ENCODE peak calls at places on chromosome 3, in seven cellular contexts. G, O, D, Z, I, V and C are unnamed samples.

GRCh38 chr3:12178091-12178820 is 19.5 kb upstream of the TIMP4 start:
- DNase-seq in I (no peak), D (no peak), G (peak; percentile 66), O (no peak), V (peak; percentile 80), Z (no peak), C (no peak)

GRCh38 chr3:50112462-50112861 is 23.7 kb downstream of the RBM5 start:
- DNase-seq in I (no peak), V (no peak), Z (no peak), D (no peak), O (no peak), G (peak; percentile 47), C (no peak)

GRCh38 chr3:20225769-20226168 is 39.8 kb upstream of the SGO1 start:
- DNase-seq in D (peak; percentile 79), Z (no peak), G (peak; percentile 57), O (peak; percentile 75), I (peak; percentile 28), V (peak; percentile 61), C (peak; percentile 49)

GRCh38 chr3:196948442-196949365 is 6.4 kb upstream of the NCBP2 start:
- DNase-seq in G (peak; percentile 23), I (no peak), O (peak; percentile 32), V (no peak), D (peak; percentile 77), Z (no peak), C (no peak)

GRCh38 chr3:73542127-73542526 is 82.6 kb downstream of the PDZRN3 start:
- DNase-seq in Z (no peak), G (no peak), O (no peak), D (no peak), I (no peak), V (no peak), C (no peak)

GRCh38 chr3:196533260-196533681 is 18.1 kb upstream of the SMCO1 start:
- DNase-seq in Z (no peak), I (no peak), O (peak; percentile 42), D (peak; percentile 72), G (no peak), V (no peak), C (no peak)

GRCh38 chr3:88618121-88618645 is 468.4 kb downstream of the C3orf38 start:
- DNase-seq in O (no peak), G (no peak), Z (no peak), D (no peak), V (no peak), I (no peak), C (no peak)

GRCh38 chr3:40801276-40801675 is 276.5 kb downstream of the ZNF621 start:
- DNase-seq in Z (no peak), V (no peak), I (no peak), O (no peak), G (no peak), D (no peak), C (no peak)

GRCh38 chr3:41523897-41524296 is 324.6 kb downstream of the CTNNB1 start:
- DNase-seq in Z (no peak), D (no peak), O (no peak), I (no peak), V (no peak), G (no peak), C (no peak)

GRCh38 chr3:12420393-12420792 is 63.9 kb upstream of the TSEN2 start:
- DNase-seq in V (no peak), D (no peak), O (no peak), G (peak; percentile 51), Z (no peak), I (no peak), C (no peak)

GRCh38 chr3:133211449-133211848 is 173.3 kb downstream of the TMEM108 start:
- DNase-seq in G (no peak), V (no peak), O (peak; percentile 62), D (peak; percentile 78), Z (peak; percentile 72), I (no peak), C (no peak)

GRCh38 chr3:14412831-14413380 is 10.5 kb downstream of the SLC6A6 start:
- DNase-seq in O (peak; percentile 66), D (peak; percentile 79), G (no peak), V (no peak), I (peak; percentile 69), Z (no peak), C (no peak)

GRCh38 chr3:87002346-87002745 is 11.4 kb upstream of the VGLL3 start:
- DNase-seq in Z (no peak), I (no peak), V (no peak), O (no peak), G (no peak), D (no peak), C (peak; percentile 86)

GRCh38 chr3:8538904-8539303 is 37.3 kb downstream of the LMCD1 start:
- DNase-seq in I (no peak), V (peak; percentile 11), D (no peak), Z (no peak), G (no peak), O (no peak), C (no peak)

GRCh38 chr3:21705769-21706168 is 45.2 kb downstream of the ZNF385D start:
- DNase-seq in G (peak; percentile 95), O (no peak), Z (no peak), V (peak; percentile 97), D (no peak), I (no peak), C (peak; percentile 3)

GRCh38 chr3:113057117-113057516 is 66.3 kb downstream of the GTPBP8 start:
- DNase-seq in G (no peak), D (no peak), Z (no peak), O (no peak), V (no peak), I (no peak), C (no peak)

GRCh38 chr3:108293858-108294257 is 2.5 kb upstream of the HHLA2 start:
- DNase-seq in I (no peak), V (no peak), Z (peak; percentile 44), G (no peak), O (no peak), D (no peak), C (no peak)

GRCh38 chr3:21533047-21533446 is 218.0 kb downstream of the ZNF385D start:
- DNase-seq in G (no peak), V (no peak), I (no peak), D (no peak), O (no peak), Z (no peak), C (no peak)

GRCh38 chr3:148075829-148076716 is 621.6 kb upstream of the AGTR1 start:
- DNase-seq in O (peak; percentile 76), D (peak; percentile 74), Z (peak; percentile 25), V (peak; percentile 57), G (peak; percentile 77), I (peak; percentile 49), C (no peak)

GRCh38 chr3:81443948-81444347 is 317.5 kb downstream of the GBE1 start:
- DNase-seq in G (peak; percentile 83), O (no peak), I (no peak), V (peak; percentile 86), Z (no peak), D (no peak), C (no peak)

GRCh38 chr3:12442654-12443501 is 41.4 kb upstream of the TSEN2 start:
- DNase-seq in V (peak; percentile 73), Z (no peak), D (no peak), G (no peak), O (no peak), I (no peak), C (peak; percentile 45)

GRCh38 chr3:193594946-193595689 is 2.1 kb downstream of the OPA1 start:
- DNase-seq in I (no peak), G (peak; percentile 40), D (peak; percentile 42), V (peak; percentile 35), Z (no peak), O (no peak), C (peak; percentile 50)

GRCh38 chr3:193590088-193590856 is 2.7 kb upstream of the OPA1 start:
- DNase-seq in I (no peak), V (peak; percentile 91), G (peak; percentile 47), Z (no peak), O (no peak), D (no peak), C (peak; percentile 84)

GRCh38 chr3:193593666-193594025 is 638 bp downstream of the OPA1 start:
- DNase-seq in D (peak; percentile 35), I (peak; percentile 40), V (peak; percentile 39), Z (peak; percentile 35), G (peak; percentile 69), O (peak; percentile 49), C (no peak)

GRCh38 chr3:193595939-193596487 is 3.0 kb downstream of the OPA1 start:
- DNase-seq in O (no peak), Z (no peak), I (no peak), D (peak; percentile 15), V (no peak), G (no peak), C (no peak)

DNA sequence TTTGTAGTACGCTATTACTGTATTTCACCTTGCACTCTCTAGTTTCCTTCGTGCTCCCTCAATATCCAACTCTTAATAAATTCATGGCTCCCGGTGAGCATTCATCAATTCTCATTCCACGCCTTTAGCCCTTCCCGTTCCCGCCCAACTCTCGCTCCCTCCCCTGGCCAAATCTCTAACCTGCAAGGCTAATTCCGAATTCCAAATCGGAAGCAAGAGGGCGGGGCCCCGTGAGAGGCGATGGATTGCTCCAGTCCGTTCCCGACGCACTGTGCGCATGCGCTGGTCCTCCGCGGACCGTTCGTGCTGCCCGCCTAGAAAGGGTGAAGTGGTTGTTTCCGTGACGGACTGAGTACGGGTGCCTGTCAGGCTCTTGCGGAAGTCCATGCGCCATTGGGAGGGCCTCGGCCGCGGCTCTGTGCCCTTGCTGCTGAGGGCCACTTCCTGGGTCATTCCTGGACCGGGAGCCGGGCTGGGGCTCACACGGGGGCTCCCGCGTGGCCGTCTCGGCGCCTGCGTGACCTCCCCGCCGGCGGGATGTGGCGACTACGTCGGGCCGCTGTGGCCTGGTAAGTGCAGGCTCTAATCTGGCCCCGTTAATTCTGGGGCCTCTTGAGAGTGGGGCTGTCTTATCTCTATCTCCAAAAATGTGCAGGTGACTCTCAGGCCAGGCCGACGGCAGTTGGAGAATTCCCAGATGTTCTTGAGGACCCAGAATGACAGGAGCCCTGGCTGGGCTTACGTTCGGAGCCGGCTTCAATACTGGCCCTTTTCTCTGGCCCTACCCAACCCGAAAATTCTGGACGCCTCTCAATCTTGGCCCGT is at the start of gene OPA1:
- DNase-seq in Z (peak; percentile 99), G (peak; percentile 99), O (peak; percentile 100), V (peak; percentile 99), I (peak; percentile 97), D (peak; percentile 100), C (peak; percentile 99)
- H3K79me2 ChIP-seq in Z (peaks cover 55% of the 10 kb centered on the region), G (peaks cover 50% of the 10 kb centered on the region), O (peaks cover 49% of the 10 kb centered on the region), V (peaks cover 50% of the 10 kb centered on the region), I (peaks cover 50% of the 10 kb centered on the region), D (peaks cover 49% of the 10 kb centered on the region), C (peaks cover 49% of the 10 kb centered on the region)

GRCh38 chr3:170869240-170869592 is 779 bp downstream of the RPL22L1 start:
- DNase-seq in Z (peak; percentile 24), O (no peak), V (peak; percentile 19), G (no peak), I (no peak), D (no peak), C (no peak)
- H3F3A ChIP-seq in Z (peaks cover 59% of the 10 kb centered on the region), O (peaks cover 66% of the 10 kb centered on the region), V (peaks cover 35% of the 10 kb centered on the region), G (peaks cover 48% of the 10 kb centered on the region), I (peaks cover 39% of the 10 kb centered on the region), D (peaks cover 49% of the 10 kb centered on the region), C (peaks cover 70% of the 10 kb centered on the region)

GRCh38 chr3:114179575-114179974 is 723 bp upstream of the DRD3 start:
- DNase-seq in D (peak; percentile 77), O (peak; percentile 39), G (peak; percentile 47), I (peak; percentile 42), V (peak; percentile 43), Z (no peak), C (no peak)
- H4K20me1 ChIP-seq in D (no peaks in the 10 kb centered on the region), O (no peaks in the 10 kb centered on the region), G (no peaks in the 10 kb centered on the region), I (no peaks in the 10 kb centered on the region), V (no peaks in the 10 kb centered on the region), Z (no peaks in the 10 kb centered on the region), C (no peaks in the 10 kb centered on the region)

DNA sequence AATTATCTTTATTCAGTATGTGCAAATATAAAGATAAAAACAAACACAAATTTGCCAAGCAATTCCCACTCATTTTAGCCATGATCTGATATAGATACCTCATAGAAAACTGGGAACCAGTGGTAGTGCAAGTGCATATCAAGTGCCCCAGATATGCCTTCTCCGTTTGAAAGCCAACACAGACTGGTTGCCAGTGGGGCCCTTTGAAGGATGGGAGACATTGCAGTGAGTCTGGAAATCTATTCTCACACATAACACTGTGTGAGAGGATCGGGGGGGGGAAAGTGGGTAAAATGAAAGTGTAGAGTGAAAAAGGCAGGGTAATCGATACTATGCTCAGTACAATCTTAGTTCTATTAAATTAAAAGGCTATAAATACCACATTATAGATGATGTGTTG is 83.0 kb downstream of the CBLB start:
- DNase-seq in O (no peak), G (no peak), V (no peak), Z (no peak), D (no peak), I (no peak), C (no peak)
- H3K79me2 ChIP-seq in O (peaks cover 100% of the 10 kb centered on the region), G (peaks cover 100% of the 10 kb centered on the region), V (no peaks in the 10 kb centered on the region), Z (no peaks in the 10 kb centered on the region), D (peaks cover 30% of the 10 kb centered on the region), I (peaks cover 49% of the 10 kb centered on the region), C (no peaks in the 10 kb centered on the region)